ENCODE peak calls at places on chromosomes 7 and 10, in four cellular contexts. U, C, B and T are unnamed samples.

GRCh38 chr10:60314306-60314940 is 75.3 kb downstream of the ANK3 start:
- DNase-seq in B (no peak), C (no peak), U (no peak), T (no peak)

GRCh38 chr7:108348913-108349312 is 107.3 kb downstream of the NRCAM start:
- DNase-seq in B (no peak), U (no peak), C (no peak), T (no peak)

GRCh38 chr10:58827381-58827780 is 314.7 kb downstream of the BICC1 start:
- DNase-seq in C (no peak), U (no peak), B (no peak), T (no peak)

GRCh38 chr10:130739016-130739756 is 572.3 kb downstream of the TCERG1L start:
- DNase-seq in B (peak; percentile 15), U (peak; percentile 54), C (no peak), T (no peak)

GRCh38 chr10:101565936-101566332 is 22.1 kb downstream of the POLL start:
- DNase-seq in C (no peak), U (no peak), B (no peak), T (no peak)

GRCh38 chr7:22658031-22658430 is 69.0 kb upstream of the IL6 start:
- DNase-seq in B (no peak), C (no peak), U (no peak), T (no peak)

GRCh38 chr10:21427804-21428481 is 97.5 kb downstream of the SKIDA1 start:
- DNase-seq in U (no peak), B (no peak), C (no peak), T (no peak)

GRCh38 chr10:93495654-93496321 is 624 bp upstream of the CEP55 start:
- DNase-seq in B (no peak), C (no peak), U (no peak), T (peak; percentile 52)

GRCh38 chr10:121570316-121570715 is 27.9 kb downstream of the FGFR2 start:
- DNase-seq in U (no peak), B (no peak), C (no peak), T (no peak)

GRCh38 chr7:157650131-157650631 is 313.4 kb downstream of the DNAJB6 start:
- DNase-seq in C (no peak), U (peak; percentile 71), B (no peak), T (no peak)

GRCh38 chr7:111329367-111330234 is 232.7 kb downstream of the IMMP2L start:
- DNase-seq in C (no peak), U (no peak), B (no peak), T (no peak)

GRCh38 chr7:30928254-30928872 is 16.7 kb downstream of the AQP1 start:
- DNase-seq in C (no peak), B (peak; percentile 20), U (no peak), T (no peak)

GRCh38 chr10:62133618-62134017 is 135.0 kb downstream of the RTKN2 start:
- DNase-seq in U (no peak), C (no peak), B (no peak), T (no peak)

GRCh38 chr7:114718861-114719260 is 203.0 kb upstream of the MDFIC start:
- DNase-seq in C (no peak), U (no peak), B (no peak), T (no peak)

GRCh38 chr10:44389150-44389549 is 4.3 kb upstream of the CXCL12 start:
- DNase-seq in U (no peak), B (no peak), C (no peak), T (no peak)

GRCh38 chr7:159104188-159105030 is 40.3 kb downstream of the VIPR2 start:
- DNase-seq in C (no peak), B (no peak), U (peak; percentile 73), T (no peak)

GRCh38 chr10:46286991-46287693 is at the start of gene ANTXRL:
- DNase-seq in U (peak; percentile 71), B (no peak), C (no peak), T (no peak)

GRCh38 chr7:102933763-102934162 is 21.0 kb downstream of the LRRC17 start:
- DNase-seq in B (peak; percentile 78), U (peak; percentile 89), C (no peak), T (no peak)

GRCh38 chr7:36565792-36566356 is 158.4 kb downstream of the AOAH start:
- DNase-seq in C (no peak), B (no peak), U (no peak), T (no peak)

GRCh38 chr10:88913157-88913556 is 33.1 kb downstream of the STAMBPL1 start:
- DNase-seq in U (no peak), C (no peak), B (no peak), T (no peak)

GRCh38 chr7:53340220-53340619 is 304.8 kb downstream of the POM121L12 start:
- DNase-seq in C (no peak), U (no peak), B (no peak), T (no peak)

GRCh38 chr10:30059209-30060107 is at the start of gene JCAD:
- DNase-seq in U (no peak), B (peak; percentile 83), C (peak; percentile 56), T (peak; percentile 70)

GRCh38 chr7:86574006-86574405 is 69.7 kb upstream of the GRM3 start:
- DNase-seq in U (no peak), C (no peak), B (no peak), T (no peak)

GRCh38 chr7:157987906-157988305 is 599.7 kb downstream of the PTPRN2 start:
- DNase-seq in U (no peak), B (no peak), C (no peak), T (no peak)

GRCh38 chr10:58651040-58651439 is 138.4 kb downstream of the BICC1 start:
- DNase-seq in C (no peak), B (no peak), U (no peak), T (no peak)

GRCh38 chr10:27747096-27747451 is 1.5 kb upstream of the MKX start:
- DNase-seq in U (no peak), B (no peak), C (no peak), T (no peak)

GRCh38 chr10:14123066-14123465 is 207.7 kb downstream of the FRMD4A start:
- DNase-seq in C (no peak), U (no peak), B (no peak), T (no peak)

GRCh38 chr10:35963685-35964084 is 321.6 kb upstream of the FZD8 start:
- DNase-seq in C (no peak), B (no peak), U (no peak), T (no peak)

GRCh38 chr10:52486840-52487611 is 172.9 kb downstream of the DKK1 start:
- DNase-seq in U (no peak), B (no peak), C (no peak), T (peak; percentile 30)

GRCh38 chr7:43485580-43485979 is 97.3 kb upstream of the STK17A start:
- DNase-seq in U (no peak), B (no peak), C (no peak), T (no peak)

GRCh38 chr10:118278649-118279048 is 63.5 kb downstream of the FAM204A start:
- DNase-seq in U (no peak), C (no peak), B (no peak), T (no peak)

GRCh38 chr7:156178214-156178613 is 366.0 kb upstream of the SHH start:
- DNase-seq in U (peak; percentile 68), B (no peak), C (no peak), T (no peak)

GRCh38 chr7:37433166-37433565 is 15.5 kb downstream of the ELMO1 start:
- DNase-seq in U (no peak), C (no peak), B (no peak), T (no peak)

GRCh38 chr7:127158659-127159058 is 94.1 kb downstream of the GRM8 start:
- DNase-seq in C (peak; percentile 8), U (no peak), B (no peak), T (peak; percentile 5)

GRCh38 chr10:43605850-43606322 is 352 bp upstream of the ZNF485 start:
- DNase-seq in C (no peak), B (no peak), U (no peak), T (no peak)

DNA sequence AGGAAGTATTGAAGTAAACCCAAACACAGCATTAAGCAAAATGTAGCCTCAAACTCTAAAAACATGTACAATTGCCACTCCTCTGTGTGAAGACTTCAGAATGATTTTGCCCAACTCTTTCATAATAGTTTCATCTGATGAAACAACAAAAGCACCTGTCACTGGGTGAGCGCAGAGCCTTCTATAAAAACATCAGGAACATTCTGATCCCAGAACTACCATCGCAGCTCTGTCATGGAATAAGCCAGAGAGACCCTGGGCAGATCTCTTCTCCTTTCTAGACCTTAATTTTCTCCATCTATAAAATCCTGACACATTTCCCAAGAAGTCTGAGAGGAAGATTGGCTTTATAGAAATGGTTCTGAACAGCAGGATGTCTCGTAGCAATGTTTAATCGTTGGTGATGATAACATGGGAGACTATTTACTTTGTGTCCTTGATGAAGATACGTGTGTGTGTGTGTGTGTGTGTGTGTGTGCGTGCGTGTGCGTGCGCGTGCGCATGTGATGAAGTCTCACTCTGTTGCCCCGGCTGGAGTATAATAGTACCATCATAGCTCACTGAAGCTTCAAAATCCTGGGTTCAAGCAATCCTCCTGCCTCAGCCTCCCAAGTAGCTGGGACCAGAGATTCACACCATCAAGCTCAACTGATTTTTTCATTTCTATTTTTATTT is 198.0 kb downstream of the KIAA1217 start:
- DNase-seq in U (no peak), B (no peak), C (no peak), T (no peak)
- TF ChIP-seq POLR2A in U (no peak), B (no peak), C (no peak), T (no peak)

GRCh38 chr10:73940634-73941221 is 29.8 kb downstream of the PLAU start:
- DNase-seq in B (peak; percentile 86), U (peak; percentile 96), C (peak; percentile 81), T (peak; percentile 89)
- TF ChIP-seq POLR2A in B (no peak), U (no peak), C (no peak), T (no peak)

DNA sequence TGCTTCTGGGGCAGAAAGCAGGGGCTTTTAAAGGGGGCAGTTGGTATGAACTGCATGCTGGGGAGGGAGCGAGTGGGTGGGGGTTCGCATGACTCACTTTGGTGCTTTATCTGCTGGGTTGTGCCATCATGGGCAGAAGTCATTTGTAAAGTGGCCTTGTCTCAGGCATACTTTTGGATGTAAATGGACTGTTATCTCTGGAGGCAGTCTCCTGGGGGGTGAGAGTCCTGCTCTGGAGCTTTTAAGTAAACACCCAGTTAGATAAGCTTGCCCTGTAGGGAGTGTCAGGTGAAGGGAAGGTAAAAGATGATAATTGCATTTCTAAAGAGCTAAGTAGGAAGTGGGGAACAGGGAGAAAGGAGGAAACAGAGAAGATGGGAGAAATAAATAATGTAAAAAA is 1.6 kb upstream of the GSTO1 start:
- DNase-seq in C (no peak), U (no peak), B (no peak), T (no peak)
- TF ChIP-seq POLR2A in C (no peak), U (no peak), B (no peak), T (no peak)

GRCh38 chr7:140672382-140673062 is at the start of gene ADCK2:
- DNase-seq in U (no peak), C (peak; percentile 90), B (peak; percentile 71), T (peak; percentile 80)
- TF ChIP-seq POLR2A in U (no peak), C (no peak), B (no peak), T (peak; percentile 57)

GRCh38 chr10:104642311-104643022 is 1.4 kb downstream of the SORCS3 start:
- DNase-seq in U (no peak), B (no peak), C (no peak), T (no peak)
- TF ChIP-seq POLR2A in U (no peak), B (no peak), C (no peak), T (no peak)